ENCODE peak calls at places on chromosomes 5 and 9, in five cellular contexts. Z is activated CD4-positive, CD25-positive, alpha-beta regulatory T cell; Q is NCI-H446 treated with DMSO at 0.1 percent for 48 hours; O is BJ; E is left ventricle myocardium inferior. G is an unnamed sample.

GRCh38 chr9:69675563-69675962 is 3.4 kb upstream of the APBA1 start:
- DNase-seq in Q (no peak), E (no peak), O (no peak), Z (no peak), G (no peak)

GRCh38 chr9:110573305-110573704 is 6.2 kb downstream of the SVEP1 start:
- DNase-seq in Q (no peak), Z (no peak), E (no peak), O (no peak), G (no peak)

GRCh38 chr5:157670662-157671591 is at the start of gene C5orf52:
- DNase-seq in O (no peak), E (peak), Q (no peak), Z (no peak), G (no peak)

GRCh38 chr5:9115093-9115492 is 430.8 kb downstream of the SEMA5A start:
- DNase-seq in Z (no peak), Q (no peak), O (no peak), E (no peak), G (no peak)

GRCh38 chr5:144864113-144864512 is 693.4 kb downstream of the KCTD16 start:
- DNase-seq in O (no peak), Z (no peak), Q (peak), E (no peak), G (no peak)

GRCh38 chr9:108813951-108814601 is 41.7 kb downstream of the ACTL7B start:
- DNase-seq in O (no peak), Q (no peak), E (no peak), Z (no peak), G (peak)

GRCh38 chr9:112443200-112443599 is 43.4 kb upstream of the KIAA1958 start:
- DNase-seq in Z (no peak), E (no peak), O (no peak), Q (no peak), G (no peak)

GRCh38 chr9:93713716-93714115 is 137.3 kb downstream of the PHF2 start:
- DNase-seq in Z (no peak), O (no peak), E (no peak), Q (no peak), G (no peak)

GRCh38 chr5:177300236-177300880 is 3.2 kb downstream of the RAB24 start:
- DNase-seq in Q (no peak), Z (no peak), E (peak), O (no peak), G (no peak)